ENCODE peak calls at places on chromosomes 16 and 17, in four cellular contexts. C is HepG2, D is H1, Z is K562. H is an unnamed sample.

GRCh38 chr17:2396568-2397246 is 4.2 kb downstream of the MNT start:
- DNase-seq in Z (peak; percentile 81), C (peak; percentile 95), D (peak; percentile 85), H (peak; percentile 98)

GRCh38 chr17:64008830-64009229 is 10.7 kb downstream of the PRR29 start:
- DNase-seq in D (no peak), C (no peak), Z (no peak), H (no peak)

GRCh38 chr17:81040791-81041337 is 5.9 kb downstream of the BAIAP2 start:
- DNase-seq in Z (peak; percentile 83), C (peak; percentile 37), D (no peak), H (peak; percentile 45)

GRCh38 chr17:40309938-40310510 is 1.0 kb downstream of the RARA start:
- DNase-seq in D (no peak), Z (no peak), C (no peak), H (no peak)

GRCh38 chr17:72349011-72349410 is 228.2 kb downstream of the SOX9 start:
- DNase-seq in C (no peak), Z (no peak), D (no peak), H (no peak)

GRCh38 chr17:64709481-64709880 is 47.4 kb upstream of the SMURF2 start:
- DNase-seq in D (no peak), C (no peak), Z (peak; percentile 56), H (no peak)

GRCh38 chr16:82963653-82964052 is 336.9 kb downstream of the CDH13 start:
- DNase-seq in D (no peak), Z (no peak), C (no peak), H (no peak)

GRCh38 chr16:17327671-17328335 is 143.0 kb downstream of the XYLT1 start:
- DNase-seq in C (no peak), D (no peak), Z (no peak), H (no peak)

GRCh38 chr17:27532269-27533067 is 76.2 kb downstream of the KSR1 start:
- DNase-seq in C (peak; percentile 88), D (no peak), Z (no peak), H (no peak)

GRCh38 chr17:78395186-78395585 is 16.7 kb downstream of the PGS1 start:
- DNase-seq in Z (no peak), D (no peak), C (no peak), H (no peak)

GRCh38 chr16:77788196-77789084 is at the start of gene VAT1L:
- DNase-seq in D (peak; percentile 7), Z (peak; percentile 11), C (no peak), H (peak; percentile 44)

GRCh38 chr16:51149721-51150158 is 1.3 kb downstream of the SALL1 start:
- DNase-seq in Z (no peak), D (no peak), C (no peak), H (no peak)

GRCh38 chr17:64155751-64156544 is 26.0 kb upstream of the ERN1 start:
- DNase-seq in C (peak; percentile 98), Z (no peak), D (no peak), H (no peak)

GRCh38 chr17:48960834-48961515 is 7.4 kb downstream of the GIP start:
- DNase-seq in Z (peak; percentile 24), D (no peak), C (peak; percentile 73), H (peak; percentile 69)

GRCh38 chr17:82734987-82735866 is at the start of gene FN3K:
- DNase-seq in D (no peak), C (peak; percentile 48), Z (peak; percentile 84), H (peak; percentile 74)
- TF ChIP-seq RNF2 in D (no peak), C (peak; percentile 16), Z (no peak), H (no peak)

GRCh38 chr16:1496464-1496863 is 3.3 kb downstream of the TELO2 start:
- DNase-seq in Z (no peak), C (no peak), D (no peak), H (no peak)

GRCh38 chr16:1494711-1495110 is 1.6 kb downstream of the TELO2 start:
- DNase-seq in Z (no peak), C (no peak), D (no peak), H (no peak)

GRCh38 chr16:1498899-1499676 is 5.9 kb downstream of the TELO2 start:
- DNase-seq in C (no peak), D (no peak), Z (no peak), H (no peak)

GRCh38 chr16:1495281-1496262 is 2.4 kb downstream of the TELO2 start:
- DNase-seq in D (no peak), Z (no peak), C (no peak), H (no peak)

DNA sequence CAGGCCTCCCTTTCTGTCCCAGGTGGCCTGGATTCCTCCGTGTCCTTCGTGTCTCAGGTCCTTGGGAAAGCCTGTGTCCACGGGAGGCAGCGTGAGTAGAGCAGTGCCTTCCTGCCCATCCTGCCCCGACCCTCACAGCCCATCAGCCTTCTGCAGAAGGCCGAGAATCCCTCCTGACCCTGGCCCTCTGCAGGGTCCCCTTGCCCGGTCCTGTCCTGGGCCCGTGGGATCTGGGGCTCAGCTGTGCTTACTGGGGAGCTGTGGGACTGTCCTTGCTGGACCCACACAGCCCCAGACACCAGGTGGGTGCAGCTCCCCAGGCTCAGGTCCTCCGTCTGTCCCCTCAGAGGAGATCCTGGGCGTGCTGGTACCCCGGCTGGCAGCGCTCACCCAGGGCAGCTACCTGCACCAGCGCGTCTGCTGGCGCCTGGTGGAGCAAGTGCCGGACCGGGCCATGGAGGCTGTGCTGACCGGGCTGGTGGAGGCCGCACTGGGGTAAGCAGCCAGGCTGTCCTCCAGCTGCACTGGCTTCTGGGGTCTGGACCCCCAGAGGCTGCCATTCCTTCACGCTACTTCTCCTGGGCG is 3.9 kb downstream of the TELO2 start:
- DNase-seq in Z (no peak), D (no peak), C (no peak), H (no peak)
- TF ChIP-seq RNF2 in Z (no peak), D (no peak), C (no peak), H (no peak)

GRCh38 chr17:41527076-41528023 is 758 bp downstream of the KRT19 start:
- DNase-seq in Z (peak; percentile 75), D (no peak), C (no peak), H (no peak)
- TF ChIP-seq RNF2 in Z (no peak), D (no peak), C (no peak), H (no peak)

GRCh38 chr16:57167537-57167936 is 18.3 kb downstream of the PSME3IP1 start:
- DNase-seq in D (no peak), C (no peak), Z (no peak), H (no peak)

GRCh38 chr16:57169327-57169726 is 16.5 kb downstream of the PSME3IP1 start:
- DNase-seq in C (no peak), D (no peak), Z (no peak), H (no peak)

GRCh38 chr16:57167951-57168350 is 17.9 kb downstream of the PSME3IP1 start:
- DNase-seq in C (peak; percentile 53), Z (peak; percentile 49), D (no peak), H (no peak)

GRCh38 chr16:57175896-57176295 is 9.9 kb downstream of the PSME3IP1 start:
- DNase-seq in D (no peak), C (no peak), Z (no peak), H (no peak)

GRCh38 chr16:57172891-57173290 is 12.9 kb downstream of the PSME3IP1 start:
- DNase-seq in D (no peak), C (peak; percentile 30), Z (no peak), H (no peak)
- TF ChIP-seq RNF2 in D (no peak), C (no peak), Z (no peak), H (no peak)

DNA sequence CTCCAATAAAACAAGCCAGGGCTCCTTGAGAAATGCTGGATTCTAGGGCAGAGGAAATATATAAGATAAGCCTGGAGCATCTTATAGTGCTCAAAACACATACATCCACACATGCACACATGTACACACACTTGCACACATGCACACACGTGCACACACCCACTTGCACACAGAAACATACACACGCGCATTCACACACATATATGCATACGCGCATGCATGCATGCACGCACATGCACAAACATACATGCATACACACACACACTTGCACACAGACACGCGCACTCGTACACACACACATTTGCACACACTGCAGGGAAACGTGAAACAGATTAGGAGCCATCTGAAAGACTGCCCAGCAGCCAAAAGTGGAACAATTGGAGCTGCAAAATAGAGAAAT is 8.0 kb upstream of the ENPP7 start:
- DNase-seq in D (no peak), Z (no peak), C (no peak), H (no peak)
- TF ChIP-seq RNF2 in D (no peak), Z (no peak), C (no peak), H (no peak)

GRCh38 chr16:13171313-13171712 is 269.9 kb downstream of the SHISA9 start:
- DNase-seq in Z (no peak), C (no peak), D (no peak), H (no peak)

GRCh38 chr16:13178318-13178717 is 276.9 kb downstream of the SHISA9 start:
- DNase-seq in C (no peak), Z (no peak), D (no peak), H (no peak)

GRCh38 chr16:13181432-13181831 is 280.0 kb downstream of the SHISA9 start:
- DNase-seq in D (no peak), Z (no peak), C (no peak), H (no peak)

DNA sequence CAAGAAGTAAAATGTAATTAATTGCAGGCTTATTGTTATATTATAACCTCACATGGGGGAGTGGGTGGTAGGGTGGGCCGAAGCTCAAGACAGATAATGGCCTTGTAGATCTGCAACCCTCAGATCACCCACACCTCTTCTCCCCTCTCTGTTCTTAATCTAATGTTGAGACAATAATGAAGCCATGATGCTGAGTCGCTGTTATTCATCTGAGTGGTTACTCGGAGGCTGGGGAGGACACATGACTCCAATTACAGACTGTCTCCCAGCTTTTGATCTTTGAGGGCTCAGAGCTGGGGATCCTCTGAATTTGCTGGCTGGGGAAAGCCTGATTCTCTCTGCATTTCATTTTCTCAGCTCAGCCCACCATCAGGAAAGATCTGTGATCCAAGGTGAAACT is 275.3 kb downstream of the SHISA9 start:
- DNase-seq in D (no peak), C (no peak), Z (no peak), H (no peak)
- TF ChIP-seq RNF2 in D (no peak), C (no peak), Z (no peak), H (no peak)

GRCh38 chr16:4136229-4136813 is 20.1 kb upstream of the ADCY9 start:
- DNase-seq in C (no peak), Z (no peak), D (no peak), H (peak; percentile 47)
- TF ChIP-seq RNF2 in C (no peak), Z (no peak), D (no peak), H (no peak)

H was measured in A549.